ENCODE peak calls at places on chromosomes 12 and 14, in seven cellular contexts. One of them, this sample, is unnamed.

GRCh38 chr12:7645395-7646177 is 20.1 kb downstream of the APOBEC1 start:
- DNase-seq in stimulated activated naive CD4-positive, alpha-beta T cell: no peak
- DNase-seq in lower leg skin: no peak
- DNase-seq in B cell: peak
- DNase-seq in activated CD4-positive, alpha-beta T cell treated with anti-CD3 and anti-CD28 coated beads for 36 hours: peak
- DNase-seq in left lung: no peak
- DNase-seq in NCI-H1092: no peak
- DNase-seq in this sample: peak

GRCh38 chr14:77037886-77038511 is 9.5 kb upstream of the IRF2BPL start:
- DNase-seq in stimulated activated naive CD4-positive, alpha-beta T cell: peak
- DNase-seq in lower leg skin: no peak
- DNase-seq in B cell: no peak
- DNase-seq in activated CD4-positive, alpha-beta T cell treated with anti-CD3 and anti-CD28 coated beads for 36 hours: peak
- DNase-seq in left lung: peak
- DNase-seq in NCI-H1092: no peak
- DNase-seq in this sample: no peak

GRCh38 chr12:67442347-67442841 is 173.2 kb downstream of the CAND1 start:
- DNase-seq in stimulated activated naive CD4-positive, alpha-beta T cell: no peak
- DNase-seq in lower leg skin: no peak
- DNase-seq in B cell: no peak
- DNase-seq in activated CD4-positive, alpha-beta T cell treated with anti-CD3 and anti-CD28 coated beads for 36 hours: no peak
- DNase-seq in left lung: no peak
- DNase-seq in NCI-H1092: peak
- DNase-seq in this sample: no peak

GRCh38 chr12:19234991-19235876 is 105.7 kb downstream of the PLEKHA5 start:
- DNase-seq in stimulated activated naive CD4-positive, alpha-beta T cell: no peak
- DNase-seq in lower leg skin: no peak
- DNase-seq in B cell: no peak
- DNase-seq in activated CD4-positive, alpha-beta T cell treated with anti-CD3 and anti-CD28 coated beads for 36 hours: no peak
- DNase-seq in left lung: no peak
- DNase-seq in NCI-H1092: no peak
- DNase-seq in this sample: no peak

GRCh38 chr12:57455374-57456144 is 452 bp downstream of the INHBE start:
- DNase-seq in stimulated activated naive CD4-positive, alpha-beta T cell: no peak
- DNase-seq in lower leg skin: no peak
- DNase-seq in B cell: no peak
- DNase-seq in activated CD4-positive, alpha-beta T cell treated with anti-CD3 and anti-CD28 coated beads for 36 hours: peak
- DNase-seq in left lung: no peak
- DNase-seq in NCI-H1092: no peak
- DNase-seq in this sample: no peak

GRCh38 chr12:19645823-19646222 is 206.5 kb downstream of the AEBP2 start:
- DNase-seq in stimulated activated naive CD4-positive, alpha-beta T cell: no peak
- DNase-seq in lower leg skin: no peak
- DNase-seq in B cell: no peak
- DNase-seq in activated CD4-positive, alpha-beta T cell treated with anti-CD3 and anti-CD28 coated beads for 36 hours: no peak
- DNase-seq in left lung: no peak
- DNase-seq in NCI-H1092: no peak
- DNase-seq in this sample: no peak

GRCh38 chr12:52006726-52007157 is at the start of gene TAMALIN:
- DNase-seq in stimulated activated naive CD4-positive, alpha-beta T cell: peak
- DNase-seq in lower leg skin: peak
- DNase-seq in B cell: peak
- DNase-seq in activated CD4-positive, alpha-beta T cell treated with anti-CD3 and anti-CD28 coated beads for 36 hours: peak
- DNase-seq in left lung: peak
- DNase-seq in NCI-H1092: no peak
- DNase-seq in this sample: peak

GRCh38 chr12:76552343-76552938 is 7.1 kb downstream of the OSBPL8 start:
- DNase-seq in stimulated activated naive CD4-positive, alpha-beta T cell: no peak
- DNase-seq in lower leg skin: no peak
- DNase-seq in B cell: no peak
- DNase-seq in activated CD4-positive, alpha-beta T cell treated with anti-CD3 and anti-CD28 coated beads for 36 hours: no peak
- DNase-seq in left lung: no peak
- DNase-seq in NCI-H1092: no peak
- DNase-seq in this sample: no peak

GRCh38 chr14:99468081-99468480 is 12.6 kb downstream of the SETD3 start:
- DNase-seq in stimulated activated naive CD4-positive, alpha-beta T cell: no peak
- DNase-seq in lower leg skin: no peak
- DNase-seq in B cell: no peak
- DNase-seq in activated CD4-positive, alpha-beta T cell treated with anti-CD3 and anti-CD28 coated beads for 36 hours: no peak
- DNase-seq in left lung: no peak
- DNase-seq in NCI-H1092: no peak
- DNase-seq in this sample: no peak

GRCh38 chr14:36442824-36443241 is 77.2 kb downstream of the NKX2-1 start:
- DNase-seq in stimulated activated naive CD4-positive, alpha-beta T cell: no peak
- DNase-seq in lower leg skin: no peak
- DNase-seq in B cell: no peak
- DNase-seq in activated CD4-positive, alpha-beta T cell treated with anti-CD3 and anti-CD28 coated beads for 36 hours: no peak
- DNase-seq in left lung: no peak
- DNase-seq in NCI-H1092: no peak
- DNase-seq in this sample: no peak

GRCh38 chr12:75837700-75838099 is 193.9 kb downstream of the PHLDA1 start:
- DNase-seq in stimulated activated naive CD4-positive, alpha-beta T cell: no peak
- DNase-seq in lower leg skin: no peak
- DNase-seq in B cell: no peak
- DNase-seq in activated CD4-positive, alpha-beta T cell treated with anti-CD3 and anti-CD28 coated beads for 36 hours: no peak
- DNase-seq in left lung: no peak
- DNase-seq in NCI-H1092: no peak
- DNase-seq in this sample: no peak

GRCh38 chr14:63598821-63599220 is 42.9 kb downstream of the WDR89 start:
- DNase-seq in stimulated activated naive CD4-positive, alpha-beta T cell: no peak
- DNase-seq in lower leg skin: no peak
- DNase-seq in B cell: no peak
- DNase-seq in activated CD4-positive, alpha-beta T cell treated with anti-CD3 and anti-CD28 coated beads for 36 hours: no peak
- DNase-seq in left lung: no peak
- DNase-seq in NCI-H1092: no peak
- DNase-seq in this sample: no peak

GRCh38 chr14:100779691-100780080 is 46.2 kb upstream of the MEG3 start:
- DNase-seq in stimulated activated naive CD4-positive, alpha-beta T cell: no peak
- DNase-seq in lower leg skin: peak
- DNase-seq in B cell: no peak
- DNase-seq in activated CD4-positive, alpha-beta T cell treated with anti-CD3 and anti-CD28 coated beads for 36 hours: no peak
- DNase-seq in left lung: no peak
- DNase-seq in NCI-H1092: no peak
- DNase-seq in this sample: no peak

GRCh38 chr12:46267618-46268348 is 1.1 kb downstream of the SLC38A1 start:
- DNase-seq in stimulated activated naive CD4-positive, alpha-beta T cell: peak
- DNase-seq in lower leg skin: peak
- DNase-seq in B cell: peak
- DNase-seq in activated CD4-positive, alpha-beta T cell treated with anti-CD3 and anti-CD28 coated beads for 36 hours: peak
- DNase-seq in left lung: peak
- DNase-seq in NCI-H1092: peak
- DNase-seq in this sample: peak

GRCh38 chr14:105094193-105094907 is 29.1 kb upstream of the GPR132 start:
- DNase-seq in stimulated activated naive CD4-positive, alpha-beta T cell: no peak
- DNase-seq in lower leg skin: no peak
- DNase-seq in B cell: no peak
- DNase-seq in activated CD4-positive, alpha-beta T cell treated with anti-CD3 and anti-CD28 coated beads for 36 hours: no peak
- DNase-seq in left lung: peak
- DNase-seq in NCI-H1092: no peak
- DNase-seq in this sample: no peak

GRCh38 chr14:78921856-78922255 is 751.7 kb downstream of the NRXN3 start:
- DNase-seq in stimulated activated naive CD4-positive, alpha-beta T cell: no peak
- DNase-seq in lower leg skin: no peak
- DNase-seq in B cell: no peak
- DNase-seq in activated CD4-positive, alpha-beta T cell treated with anti-CD3 and anti-CD28 coated beads for 36 hours: no peak
- DNase-seq in left lung: no peak
- DNase-seq in NCI-H1092: no peak
- DNase-seq in this sample: no peak

GRCh38 chr14:35159742-35160409 is 37.5 kb downstream of the PRORP start:
- DNase-seq in stimulated activated naive CD4-positive, alpha-beta T cell: no peak
- DNase-seq in lower leg skin: no peak
- DNase-seq in B cell: no peak
- DNase-seq in activated CD4-positive, alpha-beta T cell treated with anti-CD3 and anti-CD28 coated beads for 36 hours: no peak
- DNase-seq in left lung: no peak
- DNase-seq in NCI-H1092: no peak
- DNase-seq in this sample: no peak

GRCh38 chr12:70798016-70798768 is 122.3 kb downstream of the PTPRR start:
- DNase-seq in stimulated activated naive CD4-positive, alpha-beta T cell: no peak
- DNase-seq in lower leg skin: no peak
- DNase-seq in B cell: no peak
- DNase-seq in activated CD4-positive, alpha-beta T cell treated with anti-CD3 and anti-CD28 coated beads for 36 hours: no peak
- DNase-seq in left lung: no peak
- DNase-seq in NCI-H1092: no peak
- DNase-seq in this sample: no peak

GRCh38 chr12:111404362-111405148 is 1.2 kb upstream of the SH2B3 start:
- DNase-seq in stimulated activated naive CD4-positive, alpha-beta T cell: peak
- DNase-seq in lower leg skin: no peak
- DNase-seq in B cell: peak
- DNase-seq in activated CD4-positive, alpha-beta T cell treated with anti-CD3 and anti-CD28 coated beads for 36 hours: peak
- DNase-seq in left lung: no peak
- DNase-seq in NCI-H1092: no peak
- DNase-seq in this sample: peak

GRCh38 chr14:51677276-51677675 is 25.6 kb downstream of the FRMD6 start:
- DNase-seq in stimulated activated naive CD4-positive, alpha-beta T cell: no peak
- DNase-seq in lower leg skin: no peak
- DNase-seq in B cell: no peak
- DNase-seq in activated CD4-positive, alpha-beta T cell treated with anti-CD3 and anti-CD28 coated beads for 36 hours: no peak
- DNase-seq in left lung: no peak
- DNase-seq in NCI-H1092: no peak
- DNase-seq in this sample: no peak

GRCh38 chr14:68250950-68251765 is 431.6 kb downstream of the RAD51B start:
- DNase-seq in stimulated activated naive CD4-positive, alpha-beta T cell: no peak
- DNase-seq in lower leg skin: no peak
- DNase-seq in B cell: peak
- DNase-seq in activated CD4-positive, alpha-beta T cell treated with anti-CD3 and anti-CD28 coated beads for 36 hours: no peak
- DNase-seq in left lung: no peak
- DNase-seq in NCI-H1092: no peak
- DNase-seq in this sample: no peak

GRCh38 chr12:46585854-46586621 is 213.5 kb upstream of the SLC38A2 start:
- DNase-seq in stimulated activated naive CD4-positive, alpha-beta T cell: no peak
- DNase-seq in lower leg skin: no peak
- DNase-seq in B cell: peak
- DNase-seq in activated CD4-positive, alpha-beta T cell treated with anti-CD3 and anti-CD28 coated beads for 36 hours: peak
- DNase-seq in left lung: no peak
- DNase-seq in NCI-H1092: no peak
- DNase-seq in this sample: peak

GRCh38 chr12:116106870-116107269 is 170.6 kb downstream of the MED13L start:
- DNase-seq in stimulated activated naive CD4-positive, alpha-beta T cell: no peak
- DNase-seq in lower leg skin: no peak
- DNase-seq in B cell: no peak
- DNase-seq in activated CD4-positive, alpha-beta T cell treated with anti-CD3 and anti-CD28 coated beads for 36 hours: no peak
- DNase-seq in left lung: no peak
- DNase-seq in NCI-H1092: no peak
- DNase-seq in this sample: no peak

GRCh38 chr14:60183724-60184596 is 18.8 kb upstream of the DHRS7 start:
- DNase-seq in stimulated activated naive CD4-positive, alpha-beta T cell: no peak
- DNase-seq in lower leg skin: no peak
- DNase-seq in B cell: peak
- DNase-seq in activated CD4-positive, alpha-beta T cell treated with anti-CD3 and anti-CD28 coated beads for 36 hours: no peak
- DNase-seq in left lung: no peak
- DNase-seq in NCI-H1092: peak
- DNase-seq in this sample: peak

GRCh38 chr12:122460641-122461040 is 38.2 kb upstream of the CLIP1 start:
- DNase-seq in stimulated activated naive CD4-positive, alpha-beta T cell: no peak
- DNase-seq in lower leg skin: no peak
- DNase-seq in B cell: no peak
- DNase-seq in activated CD4-positive, alpha-beta T cell treated with anti-CD3 and anti-CD28 coated beads for 36 hours: no peak
- DNase-seq in left lung: no peak
- DNase-seq in NCI-H1092: no peak
- DNase-seq in this sample: no peak

GRCh38 chr12:8948711-8949524 is 527 bp downstream of the M6PR start:
- DNase-seq in stimulated activated naive CD4-positive, alpha-beta T cell: no peak
- DNase-seq in lower leg skin: no peak
- DNase-seq in B cell: peak
- DNase-seq in activated CD4-positive, alpha-beta T cell treated with anti-CD3 and anti-CD28 coated beads for 36 hours: no peak
- DNase-seq in left lung: no peak
- DNase-seq in NCI-H1092: no peak
- DNase-seq in this sample: peak

GRCh38 chr14:95609398-95609990 is 74.6 kb downstream of the GLRX5 start:
- DNase-seq in stimulated activated naive CD4-positive, alpha-beta T cell: no peak
- DNase-seq in lower leg skin: no peak
- DNase-seq in B cell: peak
- DNase-seq in activated CD4-positive, alpha-beta T cell treated with anti-CD3 and anti-CD28 coated beads for 36 hours: peak
- DNase-seq in left lung: no peak
- DNase-seq in NCI-H1092: peak
- DNase-seq in this sample: no peak

GRCh38 chr14:103880334-103880985 is 33.1 kb upstream of the PPP1R13B start:
- DNase-seq in stimulated activated naive CD4-positive, alpha-beta T cell: peak
- DNase-seq in lower leg skin: peak
- DNase-seq in B cell: no peak
- DNase-seq in activated CD4-positive, alpha-beta T cell treated with anti-CD3 and anti-CD28 coated beads for 36 hours: peak
- DNase-seq in left lung: no peak
- DNase-seq in NCI-H1092: peak
- DNase-seq in this sample: no peak

GRCh38 chr12:105674871-105675699 is 344.6 kb downstream of the C12orf75 start:
- DNase-seq in stimulated activated naive CD4-positive, alpha-beta T cell: no peak
- DNase-seq in lower leg skin: no peak
- DNase-seq in B cell: no peak
- DNase-seq in activated CD4-positive, alpha-beta T cell treated with anti-CD3 and anti-CD28 coated beads for 36 hours: no peak
- DNase-seq in left lung: no peak
- DNase-seq in NCI-H1092: no peak
- DNase-seq in this sample: no peak

GRCh38 chr12:43282106-43282505 is 269.9 kb downstream of the ADAMTS20 start:
- DNase-seq in stimulated activated naive CD4-positive, alpha-beta T cell: no peak
- DNase-seq in lower leg skin: no peak
- DNase-seq in B cell: no peak
- DNase-seq in activated CD4-positive, alpha-beta T cell treated with anti-CD3 and anti-CD28 coated beads for 36 hours: no peak
- DNase-seq in left lung: no peak
- DNase-seq in NCI-H1092: no peak
- DNase-seq in this sample: no peak

This sample was measured in central memory CD4-positive, alpha-beta T cell.